ENCODE peak calls at places on chromosomes 5 and 9, in eight cellular contexts. Q, V, T, M, B, D, O and N are unnamed samples. For H3K4me1, the result is how much of the 10 kb centered on the place peaks cover.

GRCh38 chr9:112751059-112751795 is 667 bp downstream of the SNX30 start:
- DNase-seq in Q (peak), V (peak), T (peak), M (no peak), B (peak), D (peak), O (peak), N (peak)

GRCh38 chr9:134940236-134941208 is 22.8 kb upstream of the FCN1 start:
- DNase-seq in Q (no peak), V (no peak), T (no peak), M (no peak), B (no peak), D (no peak), O (no peak), N (no peak)

GRCh38 chr9:124342946-124343485 is 72.2 kb downstream of the PSMB7 start:
- DNase-seq in Q (peak), V (no peak), T (no peak), M (no peak), B (no peak), D (peak), O (peak), N (peak)

GRCh38 chr5:76269259-76269958 is 133.7 kb upstream of the IQGAP2 start:
- DNase-seq in Q (no peak), V (no peak), T (no peak), M (no peak), B (no peak), D (no peak), O (no peak), N (no peak)

GRCh38 chr5:146962801-146963355 is 84.3 kb upstream of the PPP2R2B start:
- DNase-seq in Q (no peak), V (no peak), T (no peak), M (no peak), B (no peak), D (no peak), O (no peak), N (no peak)

GRCh38 chr5:59002162-59002825 is 419.4 kb downstream of the RAB3C start:
- DNase-seq in Q (no peak), V (no peak), T (no peak), M (no peak), B (no peak), D (no peak), O (no peak), N (no peak)

GRCh38 chr9:84917366-84918063 is 248.0 kb downstream of the NTRK2 start:
- DNase-seq in Q (no peak), V (no peak), T (no peak), M (no peak), B (no peak), D (no peak), O (no peak), N (no peak)

GRCh38 chr5:167489202-167489601 is 802.2 kb upstream of the WWC1 start:
- DNase-seq in Q (no peak), V (no peak), T (no peak), M (no peak), B (no peak), D (no peak), O (no peak), N (no peak)

GRCh38 chr9:137138701-137139467 is at the start of gene GRIN1:
- DNase-seq in Q (peak), V (no peak), T (peak), M (no peak), B (no peak), D (no peak), O (no peak), N (peak)

GRCh38 chr9:80435591-80435990 is 863.8 kb downstream of the TLE4 start:
- DNase-seq in Q (peak), V (no peak), T (no peak), M (no peak), B (no peak), D (no peak), O (no peak), N (no peak)

GRCh38 chr9:38662763-38663593 is 42.6 kb upstream of the ANKRD18A start:
- DNase-seq in Q (no peak), V (no peak), T (no peak), M (no peak), B (no peak), D (no peak), O (no peak), N (no peak)

GRCh38 chr5:61307611-61308010 is 24.4 kb upstream of the ZSWIM6 start:
- DNase-seq in Q (no peak), V (no peak), T (no peak), M (no peak), B (no peak), D (peak), O (no peak), N (no peak)

GRCh38 chr9:133888048-133888778 is 103.9 kb downstream of the VAV2 start:
- DNase-seq in Q (no peak), V (no peak), T (no peak), M (no peak), B (no peak), D (no peak), O (no peak), N (peak)

GRCh38 chr5:100623719-100624118 is 88.5 kb downstream of the FAM174A start:
- DNase-seq in Q (no peak), V (no peak), T (no peak), M (no peak), B (peak), D (no peak), O (no peak), N (no peak)

GRCh38 chr5:1783214-1783551 is 16.5 kb downstream of the MRPL36 start:
- DNase-seq in Q (no peak), V (no peak), T (no peak), M (no peak), B (no peak), D (peak), O (no peak), N (no peak)

GRCh38 chr5:2353211-2353610 is 398.3 kb downstream of the IRX2 start:
- DNase-seq in Q (no peak), V (no peak), T (no peak), M (no peak), B (no peak), D (no peak), O (no peak), N (no peak)

GRCh38 chr5:41408676-41409443 is 101.5 kb downstream of the PLCXD3 start:
- DNase-seq in Q (no peak), V (no peak), T (no peak), M (no peak), B (no peak), D (no peak), O (no peak), N (no peak)
- H3K4me1 ChIP-seq in Q (under half), V (under half), T (under half), M (under half), B (under half), D (under half), O (half or more), N (under half)

GRCh38 chr9:34457266-34458012 is 931 bp downstream of the FAM219A start:
- DNase-seq in Q (peak), V (peak), T (peak), M (no peak), B (peak), D (peak), O (peak), N (peak)

GRCh38 chr9:34452568-34452967 is 5.8 kb downstream of the FAM219A start:
- DNase-seq in Q (no peak), V (no peak), T (no peak), M (no peak), B (no peak), D (no peak), O (no peak), N (no peak)

GRCh38 chr9:34451545-34451944 is 6.8 kb downstream of the FAM219A start:
- DNase-seq in Q (no peak), V (no peak), T (no peak), M (no peak), B (no peak), D (peak), O (no peak), N (no peak)

GRCh38 chr9:34456746-34457145 is 1.6 kb downstream of the FAM219A start:
- DNase-seq in Q (no peak), V (no peak), T (no peak), M (no peak), B (no peak), D (no peak), O (no peak), N (no peak)

DNA sequence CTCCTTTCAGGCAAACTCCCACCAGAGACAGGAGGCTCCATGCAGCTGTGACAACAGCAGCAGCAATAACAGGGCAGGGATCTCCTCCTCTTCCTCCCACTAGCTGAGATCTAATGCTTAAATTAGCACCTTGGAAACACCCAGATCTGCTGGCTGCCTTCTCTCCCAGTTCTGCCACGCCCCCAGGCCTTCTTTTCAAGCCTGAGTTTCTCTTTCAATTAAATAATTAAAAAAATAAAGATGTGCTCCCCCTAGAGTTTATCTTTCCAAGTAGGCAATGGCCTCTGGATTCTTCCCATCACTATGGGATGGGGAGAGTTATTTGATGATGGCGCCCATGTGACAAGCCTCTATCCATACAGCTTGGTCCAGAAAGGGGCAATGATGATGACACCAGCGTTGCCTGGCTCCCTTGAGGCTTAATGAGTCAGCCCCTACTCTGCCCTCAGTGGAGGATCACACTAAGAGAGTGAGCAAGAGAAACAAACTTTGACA is 3.8 kb downstream of the FAM219A start:
- DNase-seq in Q (no peak), V (no peak), T (no peak), M (no peak), B (no peak), D (peak), O (peak), N (peak)
- H3K4me1 ChIP-seq in Q (under half), V (half or more), T (under half), M (under half), B (under half), D (under half), O (under half), N (under half)

GRCh38 chr5:72179816-72180440 is 72.7 kb downstream of the MAP1B start:
- DNase-seq in Q (no peak), V (no peak), T (no peak), M (no peak), B (no peak), D (no peak), O (no peak), N (no peak)

GRCh38 chr5:72178910-72179815 is 71.9 kb downstream of the MAP1B start:
- DNase-seq in Q (peak), V (no peak), T (no peak), M (no peak), B (no peak), D (peak), O (peak), N (no peak)

GRCh38 chr5:72177538-72177937 is 70.3 kb downstream of the MAP1B start:
- DNase-seq in Q (no peak), V (no peak), T (no peak), M (no peak), B (no peak), D (no peak), O (no peak), N (no peak)

GRCh38 chr5:72183231-72183630 is 76.0 kb downstream of the MAP1B start:
- DNase-seq in Q (peak), V (no peak), T (no peak), M (no peak), B (no peak), D (no peak), O (no peak), N (no peak)

DNA sequence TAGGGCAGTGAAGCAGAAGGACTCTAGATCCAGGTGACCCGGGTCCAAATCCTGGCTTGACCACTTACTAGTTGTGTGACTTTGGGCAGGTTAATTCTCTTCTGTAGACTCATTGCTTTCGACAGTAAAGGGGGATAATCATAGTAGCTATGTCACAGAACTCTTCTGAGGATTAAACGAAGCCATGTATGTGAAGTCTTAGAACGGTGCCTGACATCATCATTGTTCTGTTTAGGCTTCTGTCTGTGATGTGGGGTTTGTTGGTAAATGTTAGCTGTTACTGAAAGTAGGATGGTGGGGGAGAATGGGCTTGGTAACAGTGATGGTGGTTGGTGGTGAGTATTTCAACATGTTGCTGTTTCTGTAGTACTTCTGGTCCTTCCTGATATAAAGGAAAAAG is 73.7 kb downstream of the MAP1B start:
- DNase-seq in Q (no peak), V (no peak), T (no peak), M (no peak), B (no peak), D (no peak), O (no peak), N (no peak)
- H3K4me1 ChIP-seq in Q (half or more), V (under half), T (under half), M (under half), B (under half), D (under half), O (under half), N (under half)

GRCh38 chr5:122705876-122706275 is 69.0 kb upstream of the SNX2 start:
- DNase-seq in Q (no peak), V (no peak), T (no peak), M (no peak), B (no peak), D (no peak), O (no peak), N (no peak)

GRCh38 chr5:122701640-122702523 is 73.0 kb upstream of the SNX2 start:
- DNase-seq in Q (no peak), V (no peak), T (no peak), M (no peak), B (no peak), D (no peak), O (no peak), N (no peak)

GRCh38 chr5:122702524-122702875 is 72.4 kb upstream of the SNX2 start:
- DNase-seq in Q (no peak), V (no peak), T (no peak), M (no peak), B (no peak), D (no peak), O (no peak), N (no peak)

GRCh38 chr5:122703214-122703613 is 71.7 kb upstream of the SNX2 start:
- DNase-seq in Q (no peak), V (no peak), T (no peak), M (no peak), B (no peak), D (no peak), O (no peak), N (no peak)

DNA sequence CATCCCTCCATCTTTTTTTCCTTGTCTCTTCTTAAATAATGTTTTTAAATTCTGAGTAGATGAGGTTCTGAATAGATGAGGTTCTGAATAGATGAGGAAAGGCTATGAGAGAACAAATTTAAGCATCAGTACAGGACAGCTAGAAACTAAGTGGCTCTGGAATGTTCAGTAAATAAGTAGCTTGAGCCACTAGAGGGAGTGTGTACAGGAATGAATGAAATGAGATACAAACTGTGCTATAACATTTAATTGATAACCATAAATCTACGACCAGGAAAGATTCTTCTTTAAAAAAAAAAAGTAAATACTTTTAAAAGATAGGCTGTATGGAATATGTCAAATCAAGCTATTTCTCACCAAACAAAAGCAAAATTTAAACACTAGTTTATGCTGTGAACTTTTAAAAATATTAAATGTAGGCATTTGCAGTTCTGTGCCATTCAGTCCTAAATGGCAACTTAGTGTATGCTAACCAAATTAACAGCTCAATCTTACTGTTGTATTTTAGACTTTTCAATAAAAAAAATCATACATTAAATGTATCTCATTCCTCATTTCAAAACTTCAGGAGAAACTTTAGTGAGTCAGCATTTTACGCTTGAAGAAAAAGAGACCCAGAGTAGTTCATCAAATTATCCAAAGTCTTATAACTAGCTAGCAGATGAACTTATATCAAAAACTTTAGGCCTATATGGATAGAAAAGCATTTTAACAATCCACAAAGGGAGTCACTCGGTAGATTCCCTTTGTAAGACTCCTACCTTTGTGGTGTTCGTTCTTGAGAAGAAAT is 70.4 kb upstream of the SNX2 start:
- DNase-seq in Q (no peak), V (no peak), T (no peak), M (no peak), B (peak), D (no peak), O (peak), N (no peak)
- H3K4me1 ChIP-seq in Q (under half), V (under half), T (under half), M (under half), B (under half), D (under half), O (under half), N (under half)

GRCh38 chr5:90000351-90000750 is 409.2 kb downstream of the CETN3 start:
- DNase-seq in Q (no peak), V (no peak), T (no peak), M (no peak), B (no peak), D (no peak), O (no peak), N (peak)

GRCh38 chr5:89994266-89994665 is 415.3 kb downstream of the CETN3 start:
- DNase-seq in Q (no peak), V (no peak), T (no peak), M (no peak), B (no peak), D (no peak), O (no peak), N (no peak)

GRCh38 chr5:89996892-89997291 is 412.7 kb downstream of the CETN3 start:
- DNase-seq in Q (no peak), V (no peak), T (no peak), M (no peak), B (no peak), D (no peak), O (no peak), N (no peak)

GRCh38 chr5:89998505-89998904 is 411.1 kb downstream of the CETN3 start:
- DNase-seq in Q (no peak), V (no peak), T (no peak), M (no peak), B (no peak), D (no peak), O (no peak), N (no peak)
- H3K4me1 ChIP-seq in Q (under half), V (under half), T (under half), M (under half), B (under half), D (under half), O (under half), N (under half)

GRCh38 chr5:131789765-131790164 is 7.1 kb downstream of the FNIP1 start:
- DNase-seq in Q (no peak), V (no peak), T (no peak), M (no peak), B (no peak), D (no peak), O (no peak), N (no peak)

GRCh38 chr5:131783874-131784273 is 12.9 kb downstream of the FNIP1 start:
- DNase-seq in Q (no peak), V (no peak), T (no peak), M (no peak), B (no peak), D (no peak), O (no peak), N (no peak)

GRCh38 chr5:131787736-131788135 is 9.1 kb downstream of the FNIP1 start:
- DNase-seq in Q (no peak), V (no peak), T (no peak), M (no peak), B (no peak), D (no peak), O (no peak), N (no peak)

GRCh38 chr5:131786036-131786435 is 10.8 kb downstream of the FNIP1 start:
- DNase-seq in Q (no peak), V (no peak), T (no peak), M (no peak), B (no peak), D (no peak), O (no peak), N (no peak)

DNA sequence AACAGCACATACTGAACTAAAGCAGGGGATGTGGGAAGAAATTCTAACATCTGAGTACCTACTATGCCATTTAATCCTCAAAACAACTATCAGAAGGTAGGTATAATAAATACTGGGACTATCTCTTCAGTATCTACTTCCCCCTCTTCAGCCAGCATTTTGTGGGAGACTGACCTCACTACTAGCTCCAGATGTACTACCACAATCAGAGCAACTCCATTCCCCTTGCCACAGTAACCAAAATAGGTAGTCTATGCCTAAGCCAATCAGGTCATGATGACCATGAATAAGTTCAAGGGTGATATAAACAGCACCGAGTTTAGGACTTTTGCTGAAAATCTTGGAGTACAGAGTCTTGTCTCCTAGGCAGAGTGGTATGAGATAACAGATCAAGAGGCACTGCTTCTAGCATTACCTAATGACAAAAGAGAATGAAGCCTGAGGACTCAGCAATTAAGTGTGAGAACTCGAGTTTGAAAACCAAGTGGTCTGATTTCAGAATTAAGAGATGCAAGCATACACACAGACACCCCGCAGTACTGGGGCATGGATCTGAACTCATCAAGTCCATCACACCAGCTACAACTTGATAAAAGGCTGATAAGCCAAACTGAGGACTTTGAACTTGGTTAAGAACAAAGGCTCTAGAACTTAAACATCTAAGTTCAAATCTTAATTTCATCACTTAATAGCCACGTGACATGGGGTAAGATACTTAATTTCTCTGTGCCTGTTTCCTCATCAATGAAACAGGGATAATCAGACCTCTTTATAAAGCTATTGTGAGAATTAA is 9.7 kb downstream of the FNIP1 start:
- DNase-seq in Q (no peak), V (no peak), T (no peak), M (no peak), B (no peak), D (no peak), O (no peak), N (no peak)
- H3K4me1 ChIP-seq in Q (under half), V (half or more), T (under half), M (under half), B (under half), D (under half), O (under half), N (under half)

GRCh38 chr5:74516217-74516636 is 124.3 kb downstream of the ENC1 start:
- DNase-seq in Q (no peak), V (no peak), T (no peak), M (no peak), B (no peak), D (no peak), O (no peak), N (peak)
- H3K4me1 ChIP-seq in Q (under half), V (under half), T (under half), M (under half), B (under half), D (under half), O (under half), N (under half)